ENCODE peak calls at places on chromosomes 2 and 18, in four cellular contexts. W, R, C and U are unnamed samples.
A peak's percentile ranks its signal among the peaks of the same experiment; 100 is the strongest.

GRCh38 chr2:166651080-166651675 is 157.1 kb upstream of the SCN7A start:
- DNase-seq in W (no peak), R (no peak), C (no peak), U (no peak)

GRCh38 chr18:55510809-55511208 is 77.2 kb downstream of the TCF4 start:
- DNase-seq in W (peak; percentile 28), R (peak; percentile 52), C (peak; percentile 83), U (no peak)

GRCh38 chr2:84823229-84823628 is 57.7 kb downstream of the TRABD2A start:
- DNase-seq in W (no peak), R (no peak), C (no peak), U (no peak)

GRCh38 chr18:32550958-32551357 is 80.3 kb upstream of the GAREM1 start:
- DNase-seq in W (no peak), R (no peak), C (no peak), U (no peak)

GRCh38 chr18:3653859-3654441 is 204.0 kb downstream of the TGIF1 start:
- DNase-seq in W (no peak), R (no peak), C (no peak), U (no peak)

GRCh38 chr2:218015831-218016521 is 13.2 kb upstream of the TNS1 start:
- DNase-seq in W (no peak), R (no peak), C (no peak), U (no peak)

GRCh38 chr18:46623541-46623940 is 33.5 kb downstream of the LOXHD1 start:
- DNase-seq in W (no peak), R (no peak), C (peak; percentile 25), U (peak; percentile 25)

GRCh38 chr2:223619486-223620129 is 17.4 kb upstream of the SCG2 start:
- DNase-seq in W (no peak), R (no peak), C (no peak), U (no peak)

GRCh38 chr2:6926071-6926732 is 9.0 kb downstream of the RNF144A start:
- DNase-seq in W (no peak), R (no peak), C (no peak), U (peak; percentile 76)

GRCh38 chr2:163246111-163246510 is 407.5 kb upstream of the KCNH7 start:
- DNase-seq in W (no peak), R (no peak), C (no peak), U (no peak)

GRCh38 chr2:74444498-74445318 is 3.0 kb upstream of the RTKN start:
- DNase-seq in W (no peak), R (no peak), C (no peak), U (no peak)

GRCh38 chr2:234313498-234313897 is 183.4 kb downstream of the ARL4C start:
- DNase-seq in W (no peak), R (no peak), C (no peak), U (no peak)

GRCh38 chr2:176637497-176638166 is 368.4 kb downstream of the MTX2 start:
- DNase-seq in W (peak; percentile 60), R (peak; percentile 87), C (peak; percentile 86), U (no peak)

GRCh38 chr2:6556755-6557154 is 309.0 kb downstream of the CMPK2 start:
- DNase-seq in W (no peak), R (peak; percentile 78), C (peak; percentile 14), U (peak; percentile 89)

GRCh38 chr2:232699110-232699509 is 2.0 kb downstream of the GIGYF2 start:
- DNase-seq in W (no peak), R (no peak), C (peak; percentile 5), U (no peak)

GRCh38 chr2:113178891-113179290 is 5.1 kb downstream of the PSD4 start:
- DNase-seq in W (no peak), R (no peak), C (no peak), U (no peak)

GRCh38 chr2:230933521-230934180 is 8.6 kb upstream of the GPR55 start:
- DNase-seq in W (no peak), R (no peak), C (no peak), U (no peak)

GRCh38 chr18:12032786-12033642 is 51.7 kb downstream of the IMPA2 start:
- DNase-seq in W (no peak), R (no peak), C (peak; percentile 89), U (no peak)

GRCh38 chr2:121408641-121409040 is 122.0 kb upstream of the RNU4ATAC start:
- DNase-seq in W (no peak), R (no peak), C (peak; percentile 21), U (no peak)

GRCh38 chr2:100004959-100005387 is 137.4 kb downstream of the AFF3 start:
- DNase-seq in W (no peak), R (no peak), C (no peak), U (no peak)

GRCh38 chr2:29293830-29294438 is 178.7 kb downstream of the CLIP4 start:
- DNase-seq in W (peak; percentile 42), R (no peak), C (peak; percentile 46), U (peak; percentile 71)

GRCh38 chr18:55387139-55387984 is 200.6 kb downstream of the TCF4 start:
- DNase-seq in W (peak; percentile 51), R (no peak), C (no peak), U (no peak)

GRCh38 chr2:162252147-162252546 is 8.9 kb upstream of the FAP start:
- DNase-seq in W (no peak), R (no peak), C (no peak), U (no peak)

GRCh38 chr18:43914017-43914416 is 636.7 kb upstream of the SYT4 start:
- DNase-seq in W (no peak), R (no peak), C (no peak), U (no peak)

GRCh38 chr2:162462911-162463310 is 119.0 kb downstream of the GCA start:
- DNase-seq in W (no peak), R (no peak), C (no peak), U (no peak)

GRCh38 chr2:219997341-219997851 is 370.0 kb downstream of the SLC4A3 start:
- DNase-seq in W (peak; percentile 84), R (peak; percentile 19), C (peak; percentile 42), U (peak; percentile 41)

GRCh38 chr2:232491139-232491780 is 3.6 kb upstream of the ECEL1 start:
- DNase-seq in W (peak; percentile 4), R (no peak), C (no peak), U (no peak)

GRCh38 chr2:163044116-163044515 is 205.5 kb upstream of the KCNH7 start:
- DNase-seq in W (no peak), R (no peak), C (no peak), U (peak; percentile 2)

GRCh38 chr2:26458365-26459042 is 19.4 kb downstream of the OTOF start:
- DNase-seq in W (no peak), R (no peak), C (no peak), U (no peak)

GRCh38 chr2:5070257-5070656 is 621.9 kb upstream of the SOX11 start:
- DNase-seq in W (no peak), R (no peak), C (no peak), U (no peak)

GRCh38 chr2:5077479-5078089 is 614.6 kb upstream of the SOX11 start:
- DNase-seq in W (no peak), R (no peak), C (no peak), U (no peak)

GRCh38 chr2:5076599-5076998 is 615.6 kb upstream of the SOX11 start:
- DNase-seq in W (no peak), R (no peak), C (no peak), U (no peak)

GRCh38 chr2:5074738-5075137 is 617.4 kb upstream of the SOX11 start:
- DNase-seq in W (no peak), R (no peak), C (no peak), U (no peak)
- H3K9me3 ChIP-seq in W (no peaks in the 10 kb centered on the region), R (no peaks in the 10 kb centered on the region), C (no peaks in the 10 kb centered on the region), U (no peaks in the 10 kb centered on the region)

GRCh38 chr2:111119004-111119846 is 1.5 kb upstream of the BCL2L11 start:
- DNase-seq in W (peak; percentile 22), R (no peak), C (peak; percentile 24), U (no peak)
- H3K4me3 ChIP-seq in W (no peak overlapping the region), R (no peak overlapping the region), C (no peak overlapping the region), U (no peak overlapping the region)

DNA sequence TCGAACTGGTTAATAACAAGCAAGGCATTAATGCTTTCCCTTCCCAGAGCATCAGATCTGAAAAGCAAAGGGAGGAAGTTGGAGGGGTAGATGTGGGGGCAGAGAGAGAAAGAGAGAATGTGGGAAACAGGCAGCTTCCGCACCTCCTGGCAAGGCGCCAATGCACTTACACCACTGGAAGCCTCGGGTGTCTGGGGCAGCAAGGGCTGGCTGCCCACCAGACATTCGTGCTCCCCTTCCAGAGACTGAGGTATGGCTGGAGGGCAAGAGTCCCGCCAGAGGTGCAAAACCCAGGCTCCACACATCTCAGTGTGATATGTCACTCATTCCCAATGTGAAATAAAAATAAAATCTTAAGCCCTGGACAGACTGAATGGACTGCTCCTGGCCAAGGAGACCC is 46.4 kb downstream of the TEX51 start:
- DNase-seq in W (no peak), R (no peak), C (peak; percentile 10), U (peak; percentile 25)
- H3K9me3 ChIP-seq in W (no peaks in the 10 kb centered on the region), R (peaks cover 15% of the 10 kb centered on the region), C (no peaks in the 10 kb centered on the region), U (peaks cover 4% of the 10 kb centered on the region)

GRCh38 chr2:23603156-23603555 is 218.2 kb downstream of the KLHL29 start:
- DNase-seq in W (no peak), R (no peak), C (no peak), U (no peak)

GRCh38 chr2:23603581-23603980 is 218.6 kb downstream of the KLHL29 start:
- DNase-seq in W (no peak), R (no peak), C (no peak), U (no peak)

GRCh38 chr2:23601301-23601965 is 216.5 kb downstream of the KLHL29 start:
- DNase-seq in W (no peak), R (no peak), C (no peak), U (no peak)

GRCh38 chr2:23600336-23600735 is 215.4 kb downstream of the KLHL29 start:
- DNase-seq in W (no peak), R (no peak), C (no peak), U (no peak)

DNA sequence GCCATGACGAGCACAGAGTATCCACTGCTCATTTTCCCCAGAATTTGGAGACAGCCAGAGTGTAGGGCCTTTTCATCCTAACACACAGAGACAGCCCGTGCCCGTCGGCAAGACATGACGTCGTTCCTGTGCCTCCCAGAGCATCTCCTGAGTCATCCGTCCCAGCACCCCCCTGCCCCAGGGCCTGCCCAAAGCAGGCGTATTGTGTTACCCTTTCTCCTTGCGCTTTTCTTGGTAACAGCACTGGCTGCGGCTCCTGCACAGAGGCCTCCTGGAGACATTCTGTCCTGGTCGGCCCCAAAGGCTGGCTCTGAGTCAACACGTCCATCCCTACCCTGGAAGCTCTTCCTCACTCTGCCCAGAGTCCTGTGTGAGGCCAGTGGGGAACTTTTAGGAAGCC is 217.1 kb downstream of the KLHL29 start:
- DNase-seq in W (peak; percentile 89), R (peak; percentile 93), C (peak; percentile 32), U (peak; percentile 75)
- H3K4me3 ChIP-seq in W (no peak overlapping the region), R (no peak overlapping the region), C (no peak overlapping the region), U (no peak overlapping the region)

DNA sequence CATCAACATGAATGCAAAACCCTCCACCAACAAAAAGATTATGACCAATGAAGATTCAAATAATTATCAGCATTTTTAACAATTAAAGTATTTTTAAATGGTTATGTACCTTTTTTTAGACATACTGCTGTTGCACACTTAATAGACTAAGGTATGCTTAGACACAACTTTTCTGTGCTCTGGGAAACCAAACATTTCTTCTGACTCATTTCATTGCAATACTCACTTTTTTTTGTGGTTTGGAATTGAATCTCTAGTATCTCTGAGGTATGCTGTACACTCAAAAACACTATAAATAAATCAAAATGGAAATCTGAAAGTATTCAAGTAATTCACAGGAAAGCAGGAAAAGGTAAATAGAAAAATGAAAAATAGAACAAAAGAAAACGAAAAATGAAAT is 247.9 kb upstream of the POU3F3 start:
- DNase-seq in W (no peak), R (no peak), C (no peak), U (no peak)
- H3K9me3 ChIP-seq in W (no peaks in the 10 kb centered on the region), R (no peaks in the 10 kb centered on the region), C (no peaks in the 10 kb centered on the region), U (no peaks in the 10 kb centered on the region)